ENCODE peak calls at places on chromosomes 7 and 10, in six cellular contexts. L, X, Z, N, S and G are unnamed samples.
A peak's percentile ranks its signal among the peaks of the same experiment; 100 is the strongest.

GRCh38 chr10:123913688-123914268 is 22.2 kb upstream of the CPXM2 start:
- DNase-seq in L (no peak), N (peak; percentile 58), S (no peak), Z (peak; percentile 57), X (peak; percentile 60), G (peak; percentile 60)

GRCh38 chr7:38751416-38751815 is 120.2 kb upstream of the AMPH start:
- DNase-seq in S (no peak), N (no peak), X (peak; percentile 29), L (no peak), Z (no peak), G (no peak)

GRCh38 chr7:155795951-155796350 is 16.3 kb downstream of the SHH start:
- DNase-seq in N (no peak), L (no peak), X (no peak), Z (no peak), S (no peak), G (no peak)

GRCh38 chr7:1979591-1980560 is 252.9 kb downstream of the MAD1L1 start:
- DNase-seq in L (no peak), S (peak; percentile 53), N (no peak), X (no peak), Z (no peak), G (peak; percentile 32)

GRCh38 chr10:71289421-71290130 is 29.5 kb upstream of the SLC29A3 start:
- DNase-seq in S (no peak), Z (no peak), L (no peak), N (no peak), X (no peak), G (no peak)

GRCh38 chr7:121504478-121504877 is 108.4 kb upstream of the FAM3C start:
- DNase-seq in Z (no peak), X (peak; percentile 87), S (no peak), L (no peak), N (no peak), G (no peak)

GRCh38 chr10:37496061-37496460 is 361.3 kb downstream of the ZNF248 start:
- DNase-seq in Z (no peak), X (no peak), L (no peak), S (no peak), N (no peak), G (no peak)

GRCh38 chr7:156002362-156003001 is 190.2 kb upstream of the SHH start:
- DNase-seq in X (no peak), N (no peak), S (no peak), Z (no peak), L (no peak), G (no peak)

GRCh38 chr10:77208857-77209256 is 428.8 kb downstream of the KCNMA1 start:
- DNase-seq in N (no peak), L (no peak), Z (no peak), X (no peak), S (no peak), G (no peak)

GRCh38 chr10:4243169-4243568 is 458.2 kb upstream of the KLF6 start:
- DNase-seq in S (no peak), N (no peak), L (no peak), X (no peak), Z (no peak), G (no peak)

GRCh38 chr10:105252908-105253307 is 611.8 kb downstream of the SORCS3 start:
- DNase-seq in S (no peak), N (no peak), Z (no peak), L (no peak), X (no peak), G (no peak)

GRCh38 chr7:108630002-108630401 is 60.3 kb downstream of the DNAJB9 start:
- DNase-seq in L (peak; percentile 20), X (peak; percentile 24), S (no peak), N (no peak), Z (no peak), G (no peak)

GRCh38 chr7:471191-471865 is 48.3 kb downstream of the PDGFA start:
- DNase-seq in X (no peak), N (no peak), S (no peak), Z (no peak), L (no peak), G (peak; percentile 23)

GRCh38 chr10:47421057-47421952 is 37.2 kb upstream of the ZNF488 start:
- DNase-seq in S (no peak), Z (no peak), N (no peak), L (no peak), X (peak; percentile 57), G (peak; percentile 20)

GRCh38 chr10:12062754-12063482 is 5.8 kb upstream of the DHTKD1 start:
- DNase-seq in X (no peak), S (no peak), Z (no peak), L (no peak), N (no peak), G (no peak)

GRCh38 chr7:124879771-124880170 is 49.9 kb downstream of the POT1 start:
- DNase-seq in L (no peak), N (no peak), S (no peak), X (no peak), Z (no peak), G (no peak)

GRCh38 chr7:27560706-27561235 is 101.9 kb downstream of the HIBADH start:
- DNase-seq in N (no peak), Z (no peak), X (peak; percentile 87), S (no peak), L (no peak), G (no peak)

GRCh38 chr7:156943091-156944041 is 6.1 kb upstream of the NOM1 start:
- DNase-seq in N (no peak), S (no peak), L (no peak), X (no peak), Z (no peak), G (no peak)

GRCh38 chr7:12596225-12596790 is 25.8 kb downstream of the SCIN start:
- DNase-seq in N (no peak), S (no peak), L (no peak), X (no peak), Z (no peak), G (no peak)

GRCh38 chr7:157785021-157785441 is 448.2 kb downstream of the DNAJB6 start:
- DNase-seq in S (no peak), N (no peak), L (peak; percentile 19), Z (peak; percentile 14), X (no peak), G (no peak)

GRCh38 chr10:79547973-79548372 is 12.2 kb downstream of the SFTPA2 start:
- DNase-seq in N (no peak), Z (no peak), L (no peak), S (no peak), X (no peak), G (no peak)

GRCh38 chr10:114534480-114535095 is 123.5 kb downstream of the ABLIM1 start:
- DNase-seq in Z (no peak), N (no peak), L (no peak), S (no peak), X (no peak), G (no peak)

GRCh38 chr10:107427021-107427420 is 262.5 kb upstream of the SORCS1 start:
- DNase-seq in X (no peak), N (no peak), L (no peak), S (no peak), Z (no peak), G (no peak)

GRCh38 chr10:25631471-25631870 is 302.6 kb upstream of the MYO3A start:
- DNase-seq in N (no peak), X (no peak), S (no peak), Z (no peak), L (no peak), G (peak; percentile 10)

GRCh38 chr10:132107211-132107946 is 41.6 kb downstream of the JAKMIP3 start:
- DNase-seq in N (no peak), S (no peak), X (no peak), L (no peak), Z (no peak), G (no peak)

GRCh38 chr10:113947138-113948011 is 92.9 kb downstream of the NHLRC2 start:
- DNase-seq in S (peak; percentile 42), X (no peak), L (no peak), N (no peak), Z (no peak), G (peak; percentile 53)

GRCh38 chr10:30368065-30368718 is 19.1 kb upstream of the MTPAP start:
- DNase-seq in N (no peak), L (no peak), X (peak; percentile 39), S (no peak), Z (no peak), G (peak; percentile 79)

GRCh38 chr10:35635576-35635975 is 6.5 kb downstream of the FZD8 start:
- DNase-seq in N (peak; percentile 81), L (peak; percentile 6), S (peak; percentile 33), X (peak; percentile 73), Z (peak; percentile 82), G (peak; percentile 15)

GRCh38 chr7:155993420-155994252 is 181.4 kb upstream of the SHH start:
- DNase-seq in Z (no peak), N (no peak), X (no peak), L (no peak), S (no peak), G (no peak)

GRCh38 chr7:113086431-113086888 is at the start of gene GPR85:
- DNase-seq in N (peak; percentile 95), S (peak; percentile 17), X (peak; percentile 74), Z (peak; percentile 4), L (peak; percentile 43), G (peak; percentile 75)

GRCh38 chr7:496528-497295 is 22.9 kb downstream of the PDGFA start:
- DNase-seq in L (no peak), Z (no peak), N (no peak), S (no peak), X (no peak), G (peak; percentile 35)

GRCh38 chr10:88499569-88500470 is 83.3 kb downstream of the RNLS start:
- DNase-seq in L (no peak), Z (no peak), S (no peak), N (no peak), X (peak; percentile 82), G (no peak)

GRCh38 chr7:2631924-2632716 is at the start of gene TTYH3:
- DNase-seq in L (no peak), Z (no peak), S (no peak), X (no peak), N (no peak), G (no peak)